ENCODE peak calls at places on chromosomes 4 and X, in ten cellular contexts. I, N, F, R, P, O, X, B, Y and E are unnamed samples.

GRCh38 chrX:106481341-106481740 is 130.4 kb upstream of the RADX start:
- DNase-seq in I (peak), N (no peak), F (no peak), R (peak), P (no peak), O (peak), X (no peak), B (peak), Y (peak), E (peak)

GRCh38 chrX:3697701-3698279 is 15.7 kb downstream of the PRKX start:
- DNase-seq in I (peak), N (no peak), F (no peak), R (peak), P (peak), O (no peak), X (no peak), B (no peak), Y (no peak), E (peak)

GRCh38 chrX:26653050-26653449 is 437.1 kb downstream of the MAGEB5 start:
- DNase-seq in I (no peak), N (no peak), F (no peak), R (no peak), P (no peak), O (no peak), X (no peak), B (no peak), Y (no peak), E (no peak)

GRCh38 chr4:142824368-142824767 is 21.7 kb downstream of the INPP4B start:
- DNase-seq in I (no peak), N (no peak), F (no peak), R (peak), P (no peak), O (no peak), X (no peak), B (no peak), Y (no peak), E (no peak)

GRCh38 chrX:93538575-93538974 is 134.8 kb downstream of the NAP1L3 start:
- DNase-seq in I (no peak), N (no peak), F (no peak), R (peak), P (no peak), O (no peak), X (no peak), B (no peak), Y (no peak), E (no peak)

GRCh38 chr4:20684852-20685763 is 15.2 kb upstream of the PACRGL start:
- DNase-seq in I (no peak), N (no peak), F (no peak), R (peak), P (no peak), O (no peak), X (no peak), B (no peak), Y (no peak), E (no peak)

GRCh38 chr4:115374621-115375020 is 261.2 kb upstream of the NDST4 start:
- DNase-seq in I (no peak), N (no peak), F (no peak), R (no peak), P (no peak), O (no peak), X (no peak), B (no peak), Y (no peak), E (no peak)

GRCh38 chr4:128524311-128524710 is 236.7 kb upstream of the PGRMC2 start:
- DNase-seq in I (no peak), N (no peak), F (no peak), R (peak), P (no peak), O (no peak), X (no peak), B (peak), Y (no peak), E (no peak)

GRCh38 chr4:114890773-114891172 is 222.6 kb downstream of the NDST4 start:
- DNase-seq in I (no peak), N (no peak), F (no peak), R (no peak), P (no peak), O (no peak), X (no peak), B (no peak), Y (no peak), E (no peak)

GRCh38 chrX:38515291-38515690 is 46.1 kb upstream of the TSPAN7 start:
- DNase-seq in I (no peak), N (no peak), F (no peak), R (no peak), P (no peak), O (no peak), X (no peak), B (no peak), Y (no peak), E (no peak)

GRCh38 chr4:102825261-102826071 is 1.9 kb downstream of the UBE2D3 start:
- DNase-seq in I (peak), N (no peak), F (peak), R (peak), P (no peak), O (peak), X (no peak), B (peak), Y (peak), E (peak)

GRCh38 chr4:112509243-112510190 is 6.5 kb downstream of the NEUROG2 start:
- DNase-seq in I (no peak), N (no peak), F (no peak), R (no peak), P (no peak), O (peak), X (no peak), B (no peak), Y (no peak), E (peak)

GRCh38 chr4:81527709-81528108 is 56.0 kb upstream of the RASGEF1B start:
- DNase-seq in I (no peak), N (no peak), F (no peak), R (no peak), P (no peak), O (no peak), X (no peak), B (no peak), Y (no peak), E (no peak)

GRCh38 chrX:70038951-70039350 is 10.8 kb downstream of the AWAT2 start:
- DNase-seq in I (no peak), N (no peak), F (no peak), R (no peak), P (no peak), O (no peak), X (no peak), B (no peak), Y (no peak), E (no peak)

GRCh38 chrX:3119376-3119775 is 78.1 kb downstream of the ARSF start:
- DNase-seq in I (no peak), N (no peak), F (no peak), R (peak), P (no peak), O (no peak), X (no peak), B (no peak), Y (no peak), E (no peak)

GRCh38 chrX:118965395-118965794 is 9.0 kb upstream of the LONRF3 start:
- DNase-seq in I (no peak), N (no peak), F (no peak), R (no peak), P (no peak), O (no peak), X (no peak), B (no peak), Y (no peak), E (no peak)

GRCh38 chr4:169810325-169811323 is 52.9 kb upstream of the HPF1 start:
- DNase-seq in I (peak), N (no peak), F (no peak), R (peak), P (peak), O (no peak), X (no peak), B (peak), Y (peak), E (peak)

GRCh38 chrX:153032397-153033118 is 23.7 kb upstream of the PNMA3 start:
- DNase-seq in I (peak), N (peak), F (no peak), R (peak), P (no peak), O (peak), X (no peak), B (peak), Y (no peak), E (peak)

GRCh38 chrX:7283741-7284140 is 135.8 kb upstream of the PUDP start:
- DNase-seq in I (no peak), N (no peak), F (no peak), R (no peak), P (no peak), O (no peak), X (no peak), B (no peak), Y (no peak), E (no peak)

GRCh38 chrX:154840856-154841255 is 6.4 kb upstream of the SMIM9 start:
- DNase-seq in I (no peak), N (no peak), F (peak), R (peak), P (peak), O (no peak), X (no peak), B (no peak), Y (peak), E (no peak)
- TF ChIP-seq CTCF in I (peak), N (peak), F (peak), R (peak), P (peak), O (peak), X (peak), B (peak), Y (peak), E (peak)

GRCh38 chr4:185243879-185244278 is 34.5 kb downstream of the SNX25 start:
- DNase-seq in I (no peak), N (no peak), F (no peak), R (no peak), P (no peak), O (no peak), X (no peak), B (no peak), Y (no peak), E (no peak)
- TF ChIP-seq CTCF in I (no peak), N (no peak), F (no peak), R (no peak), P (no peak), O (no peak), X (no peak), B (no peak), Y (no peak), E (no peak)

GRCh38 chrX:72296991-72297390 is 8.7 kb downstream of the CITED1 start:
- DNase-seq in I (no peak), N (no peak), F (no peak), R (no peak), P (no peak), O (no peak), X (no peak), B (no peak), Y (no peak), E (no peak)

GRCh38 chrX:72301781-72302180 is 3.9 kb downstream of the CITED1 start:
- DNase-seq in I (no peak), N (no peak), F (no peak), R (no peak), P (no peak), O (no peak), X (no peak), B (no peak), Y (no peak), E (no peak)

GRCh38 chrX:72295745-72296144 is 10.0 kb downstream of the CITED1 start:
- DNase-seq in I (no peak), N (no peak), F (no peak), R (no peak), P (no peak), O (no peak), X (no peak), B (no peak), Y (no peak), E (no peak)

GRCh38 chrX:72297953-72298730 is 7.6 kb downstream of the CITED1 start:
- DNase-seq in I (no peak), N (no peak), F (no peak), R (peak), P (no peak), O (peak), X (no peak), B (no peak), Y (no peak), E (no peak)

DNA sequence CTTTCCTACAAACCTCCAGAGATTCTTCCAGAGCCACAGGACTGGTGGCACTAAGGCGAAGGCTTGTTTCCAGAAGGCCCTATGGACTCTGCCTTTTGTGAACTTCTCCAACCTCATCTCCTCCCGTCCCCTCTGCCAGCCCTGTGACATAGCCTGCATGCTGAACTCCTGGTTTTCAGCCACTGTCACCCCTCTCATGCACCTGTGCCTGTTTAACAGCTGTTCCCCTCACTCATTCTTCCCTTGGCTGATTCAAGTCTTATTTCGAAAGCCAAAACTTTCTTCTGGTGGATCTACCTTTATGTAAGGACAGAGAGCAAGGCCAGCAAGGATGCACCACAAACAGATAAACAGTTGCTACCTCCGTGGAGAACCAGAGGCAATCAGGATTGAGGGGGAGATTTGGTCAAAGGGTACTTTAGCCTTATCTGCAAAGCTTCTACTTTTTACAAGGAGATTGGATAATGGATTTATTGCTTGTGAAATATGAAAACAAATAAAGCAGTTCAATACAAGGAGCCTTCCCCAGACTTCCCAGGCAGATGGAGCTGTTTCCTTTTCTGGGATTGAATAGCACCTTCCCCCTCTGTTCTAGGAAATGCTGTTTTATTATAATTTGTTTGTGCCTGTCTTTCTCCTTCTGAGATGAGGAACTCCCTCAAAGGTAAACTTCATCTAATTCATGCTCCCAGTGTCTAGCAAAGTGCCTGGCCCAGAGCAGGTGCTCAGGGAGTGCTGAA is 5.7 kb downstream of the CITED1 start:
- DNase-seq in I (no peak), N (no peak), F (no peak), R (no peak), P (no peak), O (no peak), X (no peak), B (no peak), Y (no peak), E (no peak)
- TF ChIP-seq CTCF in I (no peak), N (no peak), F (no peak), R (no peak), P (no peak), O (no peak), X (no peak), B (no peak), Y (no peak), E (no peak)

DNA sequence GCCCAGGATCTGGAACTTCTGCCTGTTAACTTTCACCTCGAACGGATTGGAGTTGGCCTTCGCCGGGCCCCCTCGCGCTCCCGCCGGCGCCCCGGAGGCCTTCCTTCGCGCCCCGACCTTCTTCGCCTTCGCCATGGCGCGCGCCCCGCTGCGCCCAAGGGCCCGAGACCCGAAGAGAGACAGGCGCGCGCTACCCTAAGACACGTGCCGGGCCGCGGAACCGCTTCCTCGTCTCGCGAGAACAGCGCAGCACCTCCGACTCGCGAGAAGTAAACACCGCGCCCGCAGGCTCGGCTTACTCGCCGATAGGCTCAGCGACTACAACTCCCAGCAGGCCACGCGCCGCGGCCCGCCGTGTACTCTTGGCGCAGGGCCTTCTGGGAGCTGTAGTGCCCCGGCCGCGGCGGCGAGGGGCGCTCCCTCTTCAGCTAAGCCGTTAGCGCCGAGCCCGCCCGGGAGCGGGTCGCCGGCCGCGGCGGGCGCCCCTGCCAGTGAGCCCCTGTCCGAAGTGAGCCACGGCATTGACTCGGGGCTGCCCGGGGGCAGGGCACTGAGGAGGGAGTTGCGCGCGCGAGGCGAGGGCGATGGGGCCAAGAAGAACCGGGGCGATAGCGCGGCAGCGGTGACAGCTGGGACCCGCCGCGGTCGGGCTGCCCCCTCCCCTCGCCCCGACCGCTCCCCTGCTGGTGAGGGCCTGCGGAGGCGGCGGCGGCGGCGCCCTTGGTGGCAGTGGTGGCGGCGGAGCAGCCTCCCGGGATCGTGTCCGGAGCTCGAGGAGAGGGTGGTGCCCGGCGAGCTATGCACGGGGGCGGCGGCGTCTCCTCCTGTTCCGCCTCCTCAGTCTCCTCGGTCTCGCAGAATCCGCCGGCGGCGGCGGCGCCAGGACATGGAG is at the start of the genes GRK4 and NOP14:
- DNase-seq in I (peak), N (peak), F (peak), R (peak), P (peak), O (peak), X (peak), B (peak), Y (peak), E (peak)
- TF ChIP-seq CTCF in I (no peak), N (peak), F (peak), R (peak), P (peak), O (no peak), X (no peak), B (no peak), Y (no peak), E (peak)

DNA sequence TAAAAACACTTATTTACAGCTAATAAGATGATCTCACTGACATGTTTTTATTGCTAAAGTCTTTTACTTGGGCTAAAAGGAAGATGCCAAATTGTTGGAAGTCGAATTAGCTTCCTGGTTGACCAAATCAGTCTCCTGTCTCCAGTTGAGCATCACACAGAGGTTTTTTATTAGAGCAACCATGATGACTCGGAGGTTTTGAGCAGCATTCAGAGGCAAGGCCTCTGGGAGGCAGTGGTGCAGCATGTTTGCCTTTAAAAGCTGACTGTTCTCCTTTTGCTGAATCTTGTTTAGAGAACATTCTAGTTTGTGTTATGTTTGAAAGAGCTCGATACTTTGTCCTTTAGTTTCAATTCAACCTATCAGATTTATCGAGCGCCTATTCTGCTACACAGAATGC is 2.1 kb downstream of the UCHL1 start:
- DNase-seq in I (no peak), N (no peak), F (peak), R (peak), P (peak), O (peak), X (no peak), B (no peak), Y (no peak), E (peak)
- TF ChIP-seq CTCF in I (no peak), N (peak), F (peak), R (peak), P (peak), O (peak), X (peak), B (no peak), Y (peak), E (no peak)

GRCh38 chr4:27692868-27693634 is 832.4 kb downstream of the STIM2 start:
- DNase-seq in I (no peak), N (no peak), F (no peak), R (no peak), P (no peak), O (no peak), X (no peak), B (no peak), Y (no peak), E (no peak)

GRCh38 chr4:27692098-27692679 is 831.5 kb downstream of the STIM2 start:
- DNase-seq in I (no peak), N (no peak), F (no peak), R (peak), P (no peak), O (peak), X (no peak), B (no peak), Y (peak), E (peak)
- TF ChIP-seq CTCF in I (no peak), N (peak), F (peak), R (peak), P (no peak), O (peak), X (peak), B (peak), Y (peak), E (peak)

GRCh38 chrX:115912372-115912897 is 258.1 kb upstream of the AGTR2 start:
- DNase-seq in I (no peak), N (no peak), F (no peak), R (no peak), P (no peak), O (peak), X (no peak), B (no peak), Y (no peak), E (no peak)
- TF ChIP-seq CTCF in I (no peak), N (peak), F (no peak), R (no peak), P (no peak), O (peak), X (no peak), B (peak), Y (no peak), E (no peak)